ENCODE peak calls at places on chromosomes 13 and 19, in seven cellular contexts. N, K, S, M, Q, V and L are unnamed samples.

GRCh38 chr19:5141278-5141925 is 172.5 kb downstream of the KDM4B start:
- DNase-seq in M (no peak), K (no peak), S (no peak), Q (no peak), N (no peak), V (no peak), L (no peak)

GRCh38 chr13:99956473-99957349 is 14.9 kb downstream of the ZIC5 start:
- DNase-seq in M (no peak), V (no peak), S (no peak), N (no peak), Q (no peak), K (no peak), L (no peak)

GRCh38 chr19:43699506-43700367 is 16.1 kb upstream of the IRGC start:
- DNase-seq in S (no peak), Q (no peak), N (no peak), K (no peak), M (no peak), V (no peak), L (peak)

GRCh38 chr13:46588019-46588418 is 35.0 kb downstream of the LRCH1 start:
- DNase-seq in V (no peak), Q (no peak), K (no peak), S (no peak), N (no peak), M (no peak), L (no peak)

GRCh38 chr13:21895769-21896168 is 224.9 kb downstream of the FGF9 start:
- DNase-seq in S (no peak), M (peak), V (no peak), K (no peak), Q (no peak), N (no peak), L (no peak)

GRCh38 chr19:7705387-7706187 is 3.7 kb upstream of the FCER2 start:
- DNase-seq in M (no peak), S (no peak), V (no peak), N (peak), K (no peak), Q (peak), L (peak)

GRCh38 chr13:39012608-39013007 is 22.0 kb upstream of the STOML3 start:
- DNase-seq in S (no peak), V (no peak), Q (no peak), K (no peak), M (no peak), N (no peak), L (no peak)

GRCh38 chr13:75633285-75633684 is 2.8 kb upstream of the LMO7 start:
- DNase-seq in Q (no peak), N (no peak), K (no peak), V (peak), S (no peak), M (no peak), L (no peak)

GRCh38 chr19:30407310-30407709 is 35.1 kb downstream of the ZNF536 start:
- DNase-seq in V (no peak), N (no peak), K (no peak), Q (no peak), S (no peak), M (no peak), L (no peak)

GRCh38 chr13:103883152-103883551 is 816.9 kb upstream of the SLC10A2 start:
- DNase-seq in V (peak), N (peak), S (no peak), M (peak), Q (no peak), K (peak), L (peak)

GRCh38 chr19:6705931-6706632 is 14.4 kb downstream of the C3 start:
- DNase-seq in S (no peak), V (no peak), K (no peak), Q (no peak), M (no peak), N (no peak), L (no peak)

GRCh38 chr19:45117167-45117594 is 24.2 kb downstream of the PPP1R37 start:
- DNase-seq in M (no peak), S (no peak), K (no peak), Q (peak), V (no peak), N (no peak), L (peak)

GRCh38 chr19:30344446-30345425 is 27.4 kb upstream of the ZNF536 start:
- DNase-seq in V (no peak), N (no peak), M (no peak), K (no peak), S (no peak), Q (no peak), L (no peak)

GRCh38 chr19:46491975-46492682 is 3.5 kb downstream of the PNMA8B start:
- DNase-seq in K (no peak), Q (no peak), M (no peak), S (no peak), N (no peak), V (no peak), L (no peak)

GRCh38 chr13:39684531-39685137 is 29.2 kb downstream of the COG6 start:
- DNase-seq in N (no peak), K (no peak), S (no peak), M (no peak), Q (no peak), V (no peak), L (no peak)

GRCh38 chr19:6333439-6333838 is at the start of gene ACER1:
- DNase-seq in K (no peak), M (no peak), S (no peak), V (no peak), N (no peak), Q (no peak), L (no peak)

GRCh38 chr13:74226791-74227475 is 92.7 kb upstream of the KLF12 start:
- DNase-seq in V (no peak), M (no peak), S (no peak), Q (no peak), K (no peak), N (no peak), L (no peak)

GRCh38 chr19:33295621-33296472 is 6.5 kb downstream of the CEBPA start:
- DNase-seq in V (no peak), M (no peak), N (no peak), Q (no peak), S (no peak), K (no peak), L (peak)

GRCh38 chr13:27038323-27038722 is 133.3 kb downstream of the USP12 start:
- DNase-seq in S (no peak), N (no peak), V (peak), M (no peak), K (no peak), Q (no peak), L (no peak)

GRCh38 chr19:18774782-18775444 is 16.2 kb downstream of the COMP start:
- DNase-seq in K (no peak), S (no peak), M (no peak), V (no peak), N (no peak), Q (no peak), L (no peak)

GRCh38 chr13:72255908-72256307 is 388.9 kb upstream of the DACH1 start:
- DNase-seq in S (no peak), M (no peak), N (no peak), V (no peak), K (no peak), Q (no peak), L (no peak)

GRCh38 chr13:46648166-46648607 is 95.2 kb downstream of the LRCH1 start:
- DNase-seq in Q (no peak), K (no peak), M (no peak), V (no peak), S (no peak), N (no peak), L (no peak)

GRCh38 chr13:99178636-99179035 is 22.0 kb upstream of the UBAC2 start:
- DNase-seq in Q (no peak), N (no peak), V (no peak), M (no peak), K (no peak), S (no peak), L (no peak)

GRCh38 chr13:112928958-112929777 is 39.8 kb upstream of the MCF2L start:
- DNase-seq in V (peak), M (no peak), N (no peak), S (no peak), Q (no peak), K (no peak), L (no peak)

GRCh38 chr13:110396913-110397379 is 89.9 kb downstream of the COL4A2 start:
- DNase-seq in V (peak), N (peak), S (no peak), K (no peak), M (peak), Q (no peak), L (no peak)

GRCh38 chr19:33358408-33358807 is 15.1 kb upstream of the CEBPG start:
- DNase-seq in S (no peak), Q (no peak), V (no peak), M (no peak), K (no peak), N (no peak), L (no peak)

GRCh38 chr19:50803633-50804419 is 13.6 kb downstream of the ACP4 start:
- DNase-seq in N (no peak), K (no peak), V (no peak), Q (peak), M (no peak), S (no peak), L (no peak)

GRCh38 chr13:109155301-109155761 is 525.9 kb downstream of the MYO16 start:
- DNase-seq in M (no peak), S (no peak), N (no peak), V (no peak), K (no peak), Q (no peak), L (no peak)

GRCh38 chr13:109812375-109812774 is 26.0 kb upstream of the IRS2 start:
- DNase-seq in K (no peak), S (no peak), N (no peak), V (no peak), Q (no peak), M (no peak), L (no peak)

GRCh38 chr19:5246554-5247155 is 94.0 kb downstream of the PTPRS start:
- DNase-seq in M (no peak), S (no peak), Q (no peak), V (no peak), K (no peak), N (no peak), L (no peak)

GRCh38 chr13:31213681-31214289 is 14.0 kb downstream of the B3GLCT start:
- DNase-seq in V (no peak), S (no peak), K (no peak), M (no peak), Q (no peak), N (no peak), L (no peak)

GRCh38 chr13:109704771-109705628 is 81.4 kb downstream of the IRS2 start:
- DNase-seq in K (no peak), S (no peak), N (peak), Q (no peak), M (peak), V (no peak), L (peak)

GRCh38 chr13:111508164-111508870 is 187.9 kb downstream of the TEX29 start:
- DNase-seq in S (no peak), V (no peak), N (no peak), K (no peak), Q (no peak), M (no peak), L (no peak)

GRCh38 chr19:32287811-32288227 is 57.6 kb upstream of the ZNF507 start:
- DNase-seq in Q (peak), M (peak), K (peak), S (no peak), V (peak), N (peak), L (peak)